ENCODE peak calls at places on chromosomes 16 and 17, in five cellular contexts. N, Z, T, W and X are unnamed samples. For H3K4me1 and H3K27me3, the result is how much of the 10 kb centered on the place peaks cover.

GRCh38 chr16:79096246-79096645 is 504.3 kb downstream of the MAF start:
- DNase-seq in N (no peak), Z (no peak), T (no peak), W (no peak), X (no peak)

GRCh38 chr16:77696149-77696548 is 26.2 kb upstream of the NUDT7 start:
- DNase-seq in N (no peak), Z (no peak), T (no peak), W (no peak), X (no peak)

GRCh38 chr16:19443659-19444058 is 26.0 kb downstream of the TMC5 start:
- DNase-seq in N (no peak), Z (no peak), T (no peak), W (no peak), X (no peak)

GRCh38 chr16:87404764-87405625 is 12.9 kb downstream of the MAP1LC3B start:
- DNase-seq in N (no peak), Z (no peak), T (no peak), W (peak), X (peak)

GRCh38 chr16:50482271-50482670 is 65.9 kb upstream of the NKD1 start:
- DNase-seq in N (no peak), Z (no peak), T (no peak), W (no peak), X (no peak)

GRCh38 chr16:89170346-89171215 is 967 bp upstream of the CDH15 start:
- DNase-seq in N (peak), Z (no peak), T (peak), W (no peak), X (no peak)

GRCh38 chr16:3086596-3087242 is 12.4 kb downstream of the ZSCAN10 start:
- DNase-seq in N (no peak), Z (no peak), T (no peak), W (no peak), X (no peak)

GRCh38 chr16:4866586-4866985 is 19.3 kb downstream of the UBN1 start:
- DNase-seq in N (no peak), Z (no peak), T (no peak), W (no peak), X (no peak)

GRCh38 chr17:12731839-12732238 is 57.5 kb upstream of the ARHGAP44 start:
- DNase-seq in N (no peak), Z (no peak), T (no peak), W (no peak), X (peak)

GRCh38 chr16:4690946-4691665 is 2.3 kb upstream of the NUDT16L1 start:
- DNase-seq in N (no peak), Z (no peak), T (no peak), W (peak), X (no peak)

GRCh38 chr17:4043862-4044261 is 79.6 kb upstream of the ATP2A3 start:
- DNase-seq in N (no peak), Z (no peak), T (peak), W (peak), X (no peak)

GRCh38 chr17:17140590-17140980 is 65.5 kb downstream of the PLD6 start:
- DNase-seq in N (no peak), Z (no peak), T (no peak), W (no peak), X (no peak)

GRCh38 chr16:15464401-15465186 is 30.2 kb downstream of the BMERB1 start:
- DNase-seq in N (no peak), Z (no peak), T (no peak), W (no peak), X (no peak)

GRCh38 chr16:3140603-3141427 is 6.0 kb downstream of the ZNF213 start:
- DNase-seq in N (no peak), Z (no peak), T (no peak), W (no peak), X (no peak)

GRCh38 chr17:3660311-3660891 is 8.0 kb downstream of the TAX1BP3 start:
- DNase-seq in N (no peak), Z (peak), T (no peak), W (no peak), X (peak)

GRCh38 chr16:21190599-21190998 is 20.8 kb downstream of the ZP2 start:
- DNase-seq in N (no peak), Z (no peak), T (no peak), W (no peak), X (no peak)

GRCh38 chr17:5585814-5586558 is 1.7 kb upstream of the NLRP1 start:
- DNase-seq in N (peak), Z (no peak), T (no peak), W (no peak), X (no peak)

GRCh38 chr17:208429-208828 is 27.0 kb upstream of the DOC2B start:
- DNase-seq in N (no peak), Z (no peak), T (no peak), W (no peak), X (no peak)

GRCh38 chr17:35238817-35239216 is 4.1 kb upstream of the SLFN5 start:
- DNase-seq in N (no peak), Z (no peak), T (no peak), W (no peak), X (no peak)

GRCh38 chr16:17448640-17449638 is 21.8 kb downstream of the XYLT1 start:
- DNase-seq in N (no peak), Z (no peak), T (no peak), W (peak), X (peak)

GRCh38 chr16:88405325-88406060 is 22.7 kb downstream of the ZNF469 start:
- DNase-seq in N (no peak), Z (no peak), T (no peak), W (no peak), X (no peak)

GRCh38 chr16:77090062-77090461 is 100.9 kb upstream of the MON1B start:
- DNase-seq in N (no peak), Z (no peak), T (no peak), W (no peak), X (no peak)

GRCh38 chr17:35117984-35118383 is 1.7 kb downstream of the RAD51D start:
- DNase-seq in N (no peak), Z (no peak), T (peak), W (no peak), X (no peak)

GRCh38 chr16:57801856-57802634 is at the start of gene KIFC3:
- DNase-seq in N (peak), Z (peak), T (peak), W (peak), X (peak)

GRCh38 chr16:81575307-81575706 is 130.7 kb downstream of the CMIP start:
- DNase-seq in N (no peak), Z (no peak), T (no peak), W (no peak), X (no peak)

GRCh38 chr16:81575834-81576233 is 131.2 kb downstream of the CMIP start:
- DNase-seq in N (no peak), Z (no peak), T (no peak), W (no peak), X (no peak)

GRCh38 chr16:81578636-81579413 is 134.2 kb downstream of the CMIP start:
- DNase-seq in N (no peak), Z (no peak), T (no peak), W (no peak), X (no peak)

GRCh38 chr16:81576696-81577095 is 132.1 kb downstream of the CMIP start:
- DNase-seq in N (no peak), Z (no peak), T (no peak), W (no peak), X (no peak)

DNA sequence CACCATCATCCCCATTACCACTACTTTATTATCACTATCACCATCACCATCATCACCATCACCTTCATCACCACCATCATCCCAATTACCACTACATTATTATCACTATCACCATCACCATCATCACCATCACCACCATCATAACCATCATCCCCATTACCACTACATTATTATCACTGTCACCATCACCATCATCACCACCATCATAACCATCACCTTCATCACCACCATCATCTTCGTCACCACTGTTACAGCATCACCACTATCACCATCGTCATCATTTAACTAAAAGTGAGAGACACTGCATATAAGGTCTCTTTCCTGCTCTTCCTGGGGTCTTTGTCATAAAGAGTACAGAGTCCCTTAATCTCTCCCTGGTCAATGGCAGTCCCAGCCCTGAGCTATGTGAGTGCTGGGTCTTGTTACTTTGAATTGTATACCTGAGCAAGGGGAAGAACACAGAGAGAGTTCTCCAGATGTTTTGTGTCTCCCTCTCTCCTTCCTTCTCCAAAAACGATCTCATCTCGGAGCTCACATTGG is 133.5 kb downstream of the CMIP start:
- DNase-seq in N (no peak), Z (no peak), T (no peak), W (no peak), X (no peak)
- H3K4me1 ChIP-seq in N (under half), Z (under half), T (under half), W (under half), X (under half)

GRCh38 chr17:74892013-74892841 is 1.2 kb downstream of the FADS6 start:
- DNase-seq in N (no peak), Z (no peak), T (no peak), W (no peak), X (no peak)
- H3K27me3 ChIP-seq in N (half or more), Z (under half), T (half or more), W (under half), X (half or more)

GRCh38 chr16:10767127-10767526 is 23.5 kb downstream of the NUBP1 start:
- DNase-seq in N (no peak), Z (no peak), T (no peak), W (no peak), X (no peak)
- H3K4me3 ChIP-seq in N (no peak), Z (no peak), T (no peak), W (no peak), X (no peak)

DNA sequence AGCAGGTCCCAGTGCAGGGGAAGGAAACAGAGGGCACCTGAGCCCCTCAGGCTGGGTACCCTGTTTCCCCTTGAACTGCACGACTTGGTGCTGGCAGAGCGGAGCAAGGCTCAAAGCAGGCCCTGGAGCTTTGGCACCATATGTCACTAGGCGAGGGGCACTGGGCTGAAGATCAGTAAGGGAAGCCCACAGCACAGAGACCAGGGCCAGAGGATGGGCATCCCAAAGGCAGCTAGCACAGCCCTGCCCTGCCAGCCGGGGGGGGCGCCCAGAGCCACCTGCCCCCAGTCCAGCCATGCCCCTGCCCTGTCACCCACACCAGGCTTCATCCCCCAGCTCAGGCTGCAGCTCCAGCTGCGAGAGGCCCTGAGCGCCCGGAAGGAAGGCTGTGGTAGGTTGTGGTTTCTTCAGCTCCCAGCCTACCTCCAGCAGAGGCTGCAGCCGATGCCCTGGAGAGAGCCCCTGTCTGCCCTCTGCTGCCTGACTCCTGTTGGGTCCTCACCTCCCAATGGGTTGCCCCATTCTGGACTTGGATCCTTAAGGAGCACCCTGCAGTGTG is 10.9 kb downstream of the NHERF1 start:
- DNase-seq in N (no peak), Z (no peak), T (peak), W (peak), X (no peak)
- H3K4me1 ChIP-seq in N (under half), Z (under half), T (half or more), W (half or more), X (half or more)

GRCh38 chr17:8496081-8496480 is 60.4 kb downstream of the NDEL1 start:
- DNase-seq in N (no peak), Z (no peak), T (no peak), W (no peak), X (no peak)
- H3K27me3 ChIP-seq in N (under half), Z (under half), T (under half), W (under half), X (under half)

GRCh38 chr17:64217249-64217652 is 45.8 kb downstream of the TEX2 start:
- DNase-seq in N (no peak), Z (no peak), T (no peak), W (no peak), X (no peak)

GRCh38 chr17:64214950-64215349 is 48.1 kb downstream of the TEX2 start:
- DNase-seq in N (no peak), Z (no peak), T (no peak), W (no peak), X (no peak)

GRCh38 chr17:64216385-64217248 is 46.4 kb downstream of the TEX2 start:
- DNase-seq in N (peak), Z (peak), T (no peak), W (no peak), X (peak)

GRCh38 chr17:64213995-64214507 is 49.0 kb downstream of the TEX2 start:
- DNase-seq in N (no peak), Z (no peak), T (no peak), W (no peak), X (no peak)

DNA sequence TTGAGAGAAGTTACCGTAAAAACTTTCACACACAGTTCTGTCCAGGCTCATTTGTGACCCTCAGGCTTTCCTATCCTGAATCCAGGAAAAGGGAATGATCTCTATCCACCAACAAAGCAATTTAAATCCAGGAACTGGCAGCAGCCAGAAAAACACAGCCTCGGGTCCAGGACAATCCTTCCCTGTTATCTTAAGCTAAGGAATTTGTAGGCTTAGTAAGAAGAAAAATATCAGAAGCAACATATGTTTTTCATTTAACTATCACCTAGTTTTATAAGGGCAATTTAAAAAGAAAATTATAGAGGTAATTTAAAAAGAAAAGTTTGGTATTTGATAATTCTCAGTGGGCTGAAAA is 47.1 kb downstream of the TEX2 start:
- DNase-seq in N (no peak), Z (no peak), T (no peak), W (no peak), X (no peak)
- H3K4me3 ChIP-seq in N (no peak), Z (no peak), T (no peak), W (no peak), X (no peak)

DNA sequence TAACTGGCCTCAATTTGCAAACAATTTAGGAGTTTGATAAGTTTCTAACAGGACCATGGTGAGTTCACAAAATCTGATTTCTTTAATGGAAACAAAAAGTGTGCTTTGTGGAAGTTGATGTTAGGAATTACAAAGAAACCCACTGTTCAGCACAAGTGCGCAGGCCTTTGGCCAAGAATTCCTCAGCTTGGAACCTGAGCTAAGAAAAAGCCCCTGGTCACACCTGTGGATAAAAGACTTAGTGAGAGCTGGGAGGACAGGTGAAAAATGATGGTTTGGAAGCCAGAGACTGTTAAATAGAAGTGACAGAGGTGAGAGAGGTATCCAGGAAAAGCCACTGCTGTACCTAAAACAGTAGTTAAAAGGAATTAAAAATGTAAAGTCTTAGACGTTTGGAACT is 64.7 kb downstream of the PRKCA start:
- DNase-seq in N (no peak), Z (no peak), T (no peak), W (no peak), X (no peak)
- H3K4me1 ChIP-seq in N (under half), Z (under half), T (under half), W (under half), X (under half)